ENCODE peak calls at places on chromosome 10, in seven cellular contexts. J is cardiac muscle cell, C is heart left ventricle, U is stomach, X is RWPE2, D is neural progenitor cell, Y is ovary. N is an unnamed sample.

GRCh38 chr10:132055616-132056015 is 10.1 kb upstream of the JAKMIP3 start:
- DNase-seq in J (no peak), D (no peak), C (no peak), Y (no peak), X (peak), U (no peak), N (no peak)

GRCh38 chr10:33799281-33799943 is 464.9 kb upstream of the NRP1 start:
- DNase-seq in D (no peak), U (no peak), C (no peak), Y (no peak), X (no peak), J (peak), N (no peak)

GRCh38 chr10:5441106-5441505 is 28.7 kb downstream of the NET1 start:
- DNase-seq in D (peak), J (no peak), U (no peak), Y (no peak), X (no peak), C (no peak), N (no peak)

GRCh38 chr10:30985552-30985951 is 46.1 kb downstream of the ZNF438 start:
- DNase-seq in D (no peak), J (peak), X (no peak), U (no peak), Y (no peak), C (no peak), N (peak)

GRCh38 chr10:24331457-24331856 is 122.5 kb downstream of the KIAA1217 start:
- DNase-seq in X (no peak), D (no peak), C (peak), J (peak), Y (peak), U (peak), N (peak)

GRCh38 chr10:132574783-132575319 is 37.3 kb downstream of the INPP5A start:
- DNase-seq in J (peak), X (no peak), U (no peak), Y (no peak), C (no peak), D (peak), N (peak)

GRCh38 chr10:6721964-6722615 is 142.0 kb upstream of the PRKCQ start:
- DNase-seq in Y (no peak), C (no peak), X (peak), J (peak), U (no peak), D (no peak), N (peak)

GRCh38 chr10:79244068-79244442 is 103.2 kb upstream of the PPIF start:
- DNase-seq in Y (no peak), U (no peak), J (no peak), C (no peak), D (no peak), X (no peak), N (no peak)

GRCh38 chr10:110845372-110845755 is 26.4 kb upstream of the PDCD4 start:
- DNase-seq in U (no peak), J (no peak), D (no peak), Y (no peak), X (no peak), C (no peak), N (no peak)

GRCh38 chr10:99685232-99686041 is 26.1 kb downstream of the ENTPD7 start:
- DNase-seq in C (no peak), X (no peak), D (no peak), Y (no peak), U (no peak), J (no peak), N (peak)

GRCh38 chr10:107141539-107142061 is 22.9 kb downstream of the SORCS1 start:
- DNase-seq in U (no peak), C (no peak), J (no peak), D (no peak), Y (no peak), X (no peak), N (no peak)

GRCh38 chr10:116005301-116005700 is 267.7 kb downstream of the GFRA1 start:
- DNase-seq in D (no peak), C (no peak), X (no peak), U (no peak), J (no peak), Y (no peak), N (no peak)

GRCh38 chr10:78454123-78454645 is 420.5 kb downstream of the RPS24 start:
- DNase-seq in X (no peak), D (no peak), U (no peak), Y (no peak), C (peak), J (no peak), N (no peak)

GRCh38 chr10:34145751-34146150 is 669.3 kb downstream of the PARD3 start:
- DNase-seq in U (no peak), D (no peak), C (no peak), Y (no peak), X (no peak), J (peak), N (no peak)

GRCh38 chr10:70495691-70496261 is 17.2 kb downstream of the PALD1 start:
- DNase-seq in D (no peak), J (no peak), C (no peak), Y (no peak), U (no peak), X (no peak), N (no peak)

GRCh38 chr10:85225311-85225710 is 896.9 kb downstream of the CCSER2 start:
- DNase-seq in U (no peak), D (no peak), C (no peak), X (no peak), Y (no peak), J (no peak), N (no peak)

GRCh38 chr10:59099536-59099935 is 76.9 kb upstream of the PHYHIPL start:
- DNase-seq in Y (no peak), X (no peak), C (no peak), U (no peak), D (no peak), J (no peak), N (no peak)

GRCh38 chr10:33139191-33139646 is 181.2 kb upstream of the ITGB1 start:
- DNase-seq in D (no peak), X (no peak), J (no peak), U (no peak), C (no peak), Y (no peak), N (no peak)

GRCh38 chr10:69466689-69467088 is 15.4 kb downstream of the TSPAN15 start:
- DNase-seq in U (no peak), C (no peak), X (no peak), Y (no peak), J (no peak), D (no peak), N (no peak)

GRCh38 chr10:69959911-69960310 is 92.7 kb upstream of the MACROH2A2 start:
- DNase-seq in J (no peak), U (no peak), X (no peak), D (no peak), Y (no peak), C (no peak), N (no peak)

GRCh38 chr10:101331960-101332359 is 22.0 kb upstream of the BTRC start:
- DNase-seq in Y (no peak), U (no peak), X (no peak), J (no peak), C (no peak), D (no peak), N (peak)

DNA sequence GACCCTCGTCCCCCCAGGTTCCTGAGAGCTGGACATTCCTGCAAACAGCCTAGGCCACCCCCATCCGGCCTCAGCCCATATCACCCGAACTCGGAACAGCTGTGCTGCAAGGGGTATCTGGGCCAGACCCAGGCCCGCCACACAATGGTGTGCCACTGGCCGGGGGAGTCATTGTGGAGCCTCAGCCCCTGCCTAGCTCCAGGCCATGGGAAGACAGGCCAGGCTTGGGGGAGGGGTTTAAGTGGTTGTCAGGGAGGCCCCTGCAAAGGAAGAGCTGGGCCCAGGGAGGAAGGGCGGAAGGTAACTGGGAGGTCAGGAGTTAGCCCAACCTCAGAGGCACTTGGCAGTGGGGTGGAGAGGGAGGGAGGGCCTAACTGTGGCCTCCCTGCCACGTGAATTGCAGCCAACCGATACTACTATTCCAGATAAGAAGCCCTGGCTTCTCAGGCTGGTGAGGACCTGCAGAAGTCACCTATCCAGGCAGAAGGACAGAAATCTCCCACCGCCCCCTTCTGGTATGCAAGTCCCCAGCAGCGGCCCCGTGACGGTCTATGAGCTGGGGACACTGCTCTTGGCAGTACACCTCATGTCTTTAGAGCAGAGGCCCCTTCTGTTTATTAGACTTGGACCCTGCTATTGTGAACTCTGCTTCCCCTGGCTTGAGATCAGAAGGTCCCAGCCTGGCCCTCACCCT is 26.8 kb downstream of the VSIR start:
- DNase-seq in U (peak), Y (no peak), J (peak), C (peak), X (no peak), D (peak), N (no peak)
- TF ChIP-seq CTCF in U (no peak), Y (no peak), J (no peak), C (peak), X (no peak), D (peak), N (no peak)

GRCh38 chr10:62545667-62546066 is 171.5 kb downstream of the ZNF365 start:
- DNase-seq in D (no peak), Y (peak), U (no peak), J (peak), X (no peak), C (peak), N (peak)
- H3K4me3 ChIP-seq in D (no peak), Y (no peak), U (no peak), J (no peak), X (no peak), C (no peak), N (no peak)

GRCh38 chr10:120598377-120598776 is 141.3 kb downstream of the PLPP4 start:
- DNase-seq in J (no peak), D (peak), Y (no peak), C (no peak), U (no peak), X (no peak), N (peak)
- TF ChIP-seq CTCF in J (no peak), D (peak), Y (no peak), C (no peak), U (no peak), X (no peak), N (peak)

GRCh38 chr10:60729106-60729505 is 49.2 kb upstream of the CDK1 start:
- DNase-seq in X (no peak), Y (no peak), J (no peak), C (no peak), U (no peak), D (no peak), N (no peak)

GRCh38 chr10:60733826-60734225 is 44.5 kb upstream of the CDK1 start:
- DNase-seq in U (no peak), X (no peak), D (no peak), Y (peak), C (no peak), J (no peak), N (no peak)

GRCh38 chr10:60733189-60733815 is 45.0 kb upstream of the CDK1 start:
- DNase-seq in Y (peak), D (peak), C (no peak), X (peak), U (peak), J (peak), N (peak)

GRCh38 chr10:60732240-60733188 is 45.8 kb upstream of the CDK1 start:
- DNase-seq in J (no peak), D (peak), C (no peak), Y (peak), X (peak), U (peak), N (peak)

GRCh38 chr10:60731134-60731883 is 47.0 kb upstream of the CDK1 start:
- DNase-seq in U (no peak), D (no peak), X (no peak), Y (no peak), C (no peak), J (no peak), N (peak)
- H3K4me3 ChIP-seq in U (peak), D (no peak), X (peak), Y (no peak), C (no peak), J (no peak), N (peak)

DNA sequence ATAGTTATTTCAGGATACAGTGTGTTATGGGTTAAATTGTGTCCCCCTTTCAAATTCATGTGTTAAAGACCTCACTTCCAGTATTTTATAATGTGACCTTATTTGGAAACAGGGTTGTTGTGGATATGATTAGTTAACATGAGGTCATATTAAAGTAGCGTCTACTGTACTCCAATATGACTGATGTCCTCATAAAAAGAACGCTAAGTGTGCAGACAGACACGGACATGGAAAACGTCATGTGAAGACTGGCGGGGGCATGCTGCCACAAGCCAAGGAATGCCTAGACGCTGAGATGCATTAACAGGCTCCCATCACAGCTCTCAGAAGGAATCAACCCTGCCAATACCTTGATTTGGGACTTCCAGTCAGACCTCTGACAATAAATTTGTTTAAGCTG is 1.5 kb upstream of the WDR37 start:
- DNase-seq in X (no peak), D (no peak), J (no peak), C (no peak), Y (no peak), U (no peak), N (peak)
- TF ChIP-seq CTCF in X (no peak), D (no peak), J (no peak), C (no peak), Y (no peak), U (no peak), N (no peak)

DNA sequence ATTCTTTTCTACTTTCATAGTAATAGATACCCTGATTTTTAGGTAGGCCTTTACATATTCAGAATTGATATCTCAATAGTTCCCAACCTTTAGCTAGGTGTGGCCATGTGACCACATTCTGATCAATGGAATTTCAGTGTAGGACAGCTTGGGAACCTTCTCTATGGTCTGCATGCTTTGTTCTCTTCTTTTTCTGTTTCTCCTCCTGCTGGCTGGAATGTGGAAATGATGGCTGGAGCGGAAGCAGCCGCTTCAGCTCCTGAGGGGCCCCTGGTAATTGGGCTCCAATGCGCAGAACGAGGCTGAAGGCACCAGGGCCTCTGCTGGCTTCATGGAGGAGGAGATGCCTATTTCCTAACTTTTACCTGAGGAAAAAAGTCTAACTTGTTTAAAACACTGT is 152.6 kb downstream of the ZMYND11 start:
- DNase-seq in J (no peak), C (no peak), Y (no peak), X (no peak), D (peak), U (no peak), N (no peak)
- H3K4me3 ChIP-seq in J (no peak), C (no peak), Y (no peak), X (no peak), D (no peak), U (no peak), N (no peak)

GRCh38 chr10:71969929-71970328 is 5.7 kb downstream of the CHST3 start:
- DNase-seq in X (no peak), U (no peak), D (no peak), C (no peak), Y (no peak), J (no peak), N (no peak)

GRCh38 chr10:71971311-71971731 is 7.1 kb downstream of the CHST3 start:
- DNase-seq in X (no peak), J (no peak), C (no peak), D (no peak), Y (no peak), U (no peak), N (peak)

GRCh38 chr10:71968553-71969474 is 4.6 kb downstream of the CHST3 start:
- DNase-seq in J (peak), C (no peak), Y (peak), U (no peak), X (no peak), D (no peak), N (peak)

GRCh38 chr10:71970869-71971268 is 6.7 kb downstream of the CHST3 start:
- DNase-seq in U (no peak), Y (no peak), J (no peak), C (no peak), X (no peak), D (no peak), N (no peak)

DNA sequence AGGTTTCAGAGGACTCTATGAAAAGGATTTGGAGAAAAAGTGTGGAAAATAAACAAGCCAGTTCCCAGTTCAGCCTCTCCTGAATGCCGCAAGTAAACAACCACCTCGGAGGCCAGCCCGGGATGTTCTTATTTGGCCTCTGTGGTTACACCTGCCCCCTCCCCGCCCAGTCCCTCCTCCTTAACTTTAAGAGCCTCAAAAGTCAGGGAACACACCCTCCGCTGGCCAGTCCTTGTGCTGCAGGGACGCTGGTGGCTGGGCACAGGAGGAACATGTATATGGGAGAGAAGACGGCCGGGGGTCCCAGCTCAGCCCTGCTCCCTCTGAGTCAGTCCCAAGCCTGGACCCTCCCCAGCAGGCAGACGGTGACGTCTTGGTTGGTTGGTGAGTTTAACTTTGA is 6.1 kb downstream of the CHST3 start:
- DNase-seq in J (no peak), D (peak), Y (peak), X (peak), U (peak), C (no peak), N (peak)
- TF ChIP-seq CTCF in J (peak), D (peak), Y (no peak), X (peak), U (peak), C (no peak), N (peak)

GRCh38 chr10:22605168-22605567 is 109.2 kb downstream of the PIP4K2A start:
- DNase-seq in J (peak), U (no peak), X (no peak), Y (no peak), C (no peak), D (peak), N (peak)
- H3K4me3 ChIP-seq in J (no peak), U (no peak), X (no peak), Y (no peak), C (no peak), D (no peak), N (no peak)

GRCh38 chr10:49252313-49253034 is 46.5 kb upstream of the C10orf71 start:
- DNase-seq in J (no peak), X (no peak), Y (no peak), U (no peak), D (no peak), C (no peak), N (no peak)

GRCh38 chr10:49254150-49254549 is 44.8 kb upstream of the C10orf71 start:
- DNase-seq in U (no peak), D (no peak), Y (no peak), X (no peak), J (no peak), C (no peak), N (no peak)

GRCh38 chr10:49255883-49256282 is 43.1 kb upstream of the C10orf71 start:
- DNase-seq in Y (no peak), D (no peak), X (no peak), J (no peak), C (no peak), U (no peak), N (no peak)

GRCh38 chr10:49253340-49253739 is 45.6 kb upstream of the C10orf71 start:
- DNase-seq in U (no peak), D (no peak), Y (no peak), C (no peak), J (no peak), X (no peak), N (no peak)

DNA sequence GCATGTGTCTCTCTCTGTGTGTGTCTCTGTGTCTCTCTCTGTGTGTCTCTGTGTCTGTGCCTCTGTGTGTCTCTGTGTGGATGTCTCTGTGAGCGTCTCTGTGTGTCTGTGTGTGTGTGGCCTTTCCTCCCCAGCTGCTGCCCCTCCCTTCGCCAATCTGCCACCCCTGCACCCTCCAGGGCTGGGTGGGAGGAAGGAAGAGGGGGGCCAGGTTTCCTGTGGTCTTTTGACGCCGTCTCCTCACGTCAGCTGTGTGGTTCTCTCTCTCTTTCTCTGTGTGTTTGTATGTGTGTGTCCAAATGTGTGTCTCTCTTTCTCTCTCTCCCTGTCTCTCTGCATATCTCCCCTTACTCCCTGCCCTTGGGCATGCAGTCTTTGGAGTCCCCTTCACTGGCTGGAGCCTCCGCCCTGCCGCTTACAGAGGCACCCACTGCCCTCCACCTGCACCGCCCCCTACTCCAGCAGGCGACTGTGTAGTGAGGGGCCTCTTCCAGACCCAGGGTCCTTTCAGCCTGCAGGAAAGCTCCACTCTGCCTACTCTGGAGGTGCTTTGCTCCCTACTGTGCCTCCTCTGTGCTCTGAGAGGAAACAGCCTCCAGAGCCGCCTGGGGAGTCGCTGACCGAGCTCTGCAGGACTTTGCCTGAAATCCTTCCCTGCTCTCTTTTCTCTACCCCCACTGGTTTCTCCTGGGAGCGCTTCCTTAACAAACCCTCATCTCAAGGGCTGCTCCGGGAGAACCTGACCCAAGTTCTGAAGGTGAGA is 44.2 kb upstream of the C10orf71 start:
- DNase-seq in D (no peak), U (no peak), Y (no peak), J (no peak), C (no peak), X (no peak), N (no peak)
- TF ChIP-seq CTCF in D (no peak), U (no peak), Y (no peak), J (no peak), C (no peak), X (no peak), N (no peak)

DNA sequence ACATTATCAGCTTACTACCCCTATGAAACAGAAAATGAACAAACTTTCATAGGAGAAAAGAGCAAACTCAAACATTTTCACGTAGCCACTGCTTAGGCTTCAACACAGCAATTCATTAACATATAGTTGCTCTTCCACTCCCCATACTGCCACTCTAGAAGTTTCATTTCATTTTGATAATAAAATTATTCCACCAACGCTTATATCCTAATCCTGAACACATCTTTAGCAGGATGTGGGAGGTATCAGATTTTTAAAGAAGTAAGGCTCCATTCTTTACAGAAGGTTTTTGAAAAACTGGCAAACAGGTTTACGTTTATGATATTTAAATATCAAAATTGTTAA is 77.5 kb upstream of the ANK3 start:
- DNase-seq in U (no peak), J (no peak), X (no peak), D (no peak), Y (no peak), C (no peak), N (no peak)
- H3K4me3 ChIP-seq in U (no peak), J (no peak), X (no peak), D (no peak), Y (no peak), C (no peak), N (no peak)

N was measured in epithelial cell of esophagus.